ENCODE peak calls at places on chromosomes 13 and 19, in nine cellular contexts. A, Q, P, N, I, V, W, F and G are unnamed samples.

GRCh38 chr13:49443327-49443688 is 556 bp downstream of the CAB39L start:
- DNase-seq in A (no peak), Q (no peak), P (peak), N (no peak), I (no peak), V (no peak), W (no peak), F (no peak), G (no peak)

GRCh38 chr13:79387853-79388252 is 18.2 kb downstream of the RBM26 start:
- DNase-seq in A (no peak), Q (no peak), P (no peak), N (no peak), I (no peak), V (no peak), W (no peak), F (no peak), G (no peak)

GRCh38 chr19:4108767-4109625 is 14.9 kb downstream of the MAP2K2 start:
- DNase-seq in A (peak), Q (no peak), P (no peak), N (peak), I (no peak), V (peak), W (peak), F (no peak), G (no peak)

GRCh38 chr19:29293292-29293691 is 80.3 kb upstream of the UQCRFS1 start:
- DNase-seq in A (no peak), Q (no peak), P (no peak), N (no peak), I (no peak), V (no peak), W (no peak), F (no peak), G (no peak)

GRCh38 chr19:10544242-10544752 is 593 bp downstream of the ATG4D start:
- DNase-seq in A (no peak), Q (no peak), P (no peak), N (peak), I (no peak), V (peak), W (no peak), F (no peak), G (peak)

GRCh38 chr19:13978306-13978705 is 26.0 kb downstream of the DCAF15 start:
- DNase-seq in A (no peak), Q (no peak), P (no peak), N (no peak), I (peak), V (no peak), W (no peak), F (peak), G (peak)

GRCh38 chr19:29767039-29767735 is 44.6 kb upstream of the CCNE1 start:
- DNase-seq in A (no peak), Q (no peak), P (no peak), N (no peak), I (no peak), V (no peak), W (no peak), F (no peak), G (no peak)

GRCh38 chr13:94305463-94305862 is 174.0 kb downstream of the DCT start:
- DNase-seq in A (no peak), Q (no peak), P (no peak), N (no peak), I (no peak), V (no peak), W (no peak), F (no peak), G (no peak)

GRCh38 chr19:48378194-48378570 is 13.2 kb downstream of the KDELR1 start:
- DNase-seq in A (no peak), Q (no peak), P (no peak), N (no peak), I (no peak), V (no peak), W (no peak), F (no peak), G (no peak)

GRCh38 chr19:4976412-4977298 is 7.7 kb downstream of the KDM4B start:
- DNase-seq in A (no peak), Q (peak), P (peak), N (no peak), I (peak), V (no peak), W (no peak), F (no peak), G (peak)

GRCh38 chr19:7888145-7888825 is at the start of gene LRRC8E:
- DNase-seq in A (no peak), Q (peak), P (peak), N (no peak), I (no peak), V (no peak), W (no peak), F (no peak), G (no peak)

GRCh38 chr19:43738780-43739211 is 16.0 kb downstream of the SMG9 start:
- DNase-seq in A (no peak), Q (no peak), P (no peak), N (no peak), I (no peak), V (no peak), W (no peak), F (no peak), G (no peak)

GRCh38 chr19:41307090-41307875 is 2.7 kb upstream of the CCDC97 start:
- DNase-seq in A (no peak), Q (no peak), P (no peak), N (no peak), I (no peak), V (peak), W (no peak), F (no peak), G (no peak)

GRCh38 chr19:41531438-41532311 is 44.3 kb upstream of the CEACAM21 start:
- DNase-seq in A (peak), Q (peak), P (no peak), N (peak), I (peak), V (peak), W (peak), F (no peak), G (peak)

GRCh38 chr13:24995225-24995804 is 100.6 kb upstream of the PABPC3 start:
- DNase-seq in A (peak), Q (peak), P (peak), N (no peak), I (peak), V (peak), W (peak), F (peak), G (no peak)

GRCh38 chr13:74003374-74003773 is 130.8 kb downstream of the KLF12 start:
- DNase-seq in A (no peak), Q (no peak), P (no peak), N (no peak), I (no peak), V (no peak), W (no peak), F (no peak), G (no peak)